ENCODE peak calls at places on chromosome 16, in six cellular contexts. C is non-pigmented ciliary epithelial cell; S is NCI-H2081; N is left colon; H is stimulated activated CD4-positive, alpha-beta T cell treated with anti-CD3 and anti-CD28 coated beads, Interleukin-1b, Interleukin-23, amount 100 ng/mL, for 24 hours; K is iris pigment epithelial cell. P is an unnamed sample.

GRCh38 chr16:89045881-89046280 is 47.8 kb upstream of the ACSF3 start:
- DNase-seq in C (no peak), S (no peak), N (no peak), H (no peak), K (no peak), P (no peak)

GRCh38 chr16:27208809-27209208 is 5.5 kb downstream of the KDM8 start:
- DNase-seq in C (no peak), S (no peak), N (no peak), H (no peak), K (no peak), P (no peak)

GRCh38 chr16:10678655-10679054 is 16.1 kb downstream of the TEKT5 start:
- DNase-seq in C (no peak), S (no peak), N (no peak), H (no peak), K (no peak), P (no peak)

GRCh38 chr16:78571434-78571833 is 472.0 kb downstream of the WWOX start:
- DNase-seq in C (no peak), S (no peak), N (no peak), H (no peak), K (no peak), P (no peak)

GRCh38 chr16:88468289-88469129 is 15.4 kb downstream of the ZFPM1 start:
- DNase-seq in C (no peak), S (no peak), N (no peak), H (no peak), K (peak; percentile 41), P (no peak)

GRCh38 chr16:75928295-75928694 is 202.0 kb upstream of the CPHXL start:
- DNase-seq in C (peak; percentile 49), S (no peak), N (no peak), H (no peak), K (peak; percentile 86), P (no peak)

GRCh38 chr16:30369091-30369937 is 980 bp downstream of the TBC1D10B start:
- DNase-seq in C (no peak), S (no peak), N (peak; percentile 35), H (no peak), K (peak; percentile 46), P (no peak)

GRCh38 chr16:1713933-1714332 is 7.9 kb downstream of the MAPK8IP3 start:
- DNase-seq in C (no peak), S (no peak), N (no peak), H (no peak), K (no peak), P (no peak)

GRCh38 chr16:87457724-87458423 is 35.0 kb downstream of the ZCCHC14 start:
- DNase-seq in C (peak; percentile 91), S (no peak), N (no peak), H (no peak), K (peak; percentile 97), P (peak; percentile 67)

GRCh38 chr16:79912592-79913310 is 312.2 kb upstream of the MAF start:
- DNase-seq in C (no peak), S (no peak), N (no peak), H (no peak), K (peak; percentile 9), P (no peak)

GRCh38 chr16:10309271-10309932 is 76.5 kb upstream of the ATF7IP2 start:
- DNase-seq in C (no peak), S (no peak), N (no peak), H (no peak), K (no peak), P (no peak)

GRCh38 chr16:12685806-12686205 is 117.9 kb downstream of the CPPED1 start:
- DNase-seq in C (peak; percentile 24), S (no peak), N (no peak), H (no peak), K (no peak), P (no peak)

GRCh38 chr16:70687172-70687531 is 1.3 kb upstream of the MTSS2 start:
- DNase-seq in C (no peak), S (no peak), N (no peak), H (no peak), K (no peak), P (no peak)

GRCh38 chr16:85232369-85233142 is 120.3 kb upstream of the CIBAR2 start:
- DNase-seq in C (no peak), S (no peak), N (no peak), H (no peak), K (no peak), P (no peak)

GRCh38 chr16:85090873-85091521 is 21.3 kb downstream of the CIBAR2 start:
- DNase-seq in C (no peak), S (no peak), N (peak; percentile 37), H (no peak), K (no peak), P (no peak)

GRCh38 chr16:54627616-54628015 is 303.0 kb upstream of the IRX5 start:
- DNase-seq in C (no peak), S (no peak), N (no peak), H (no peak), K (no peak), P (no peak)